ENCODE peak calls at places on chromosomes 3 and 15, in six cellular contexts. F is T-helper 2 cell; E is activated CD8-positive, alpha-beta memory T cell treated with anti-CD3 and anti-CD28 coated beads, Interleukin-2, amount 50 U/mL, for 48 hours; I is ELR; Z is amniotic stem cell; J is T-cell. M is an unnamed sample.

GRCh38 chr3:89690649-89691048 is 583.2 kb downstream of the EPHA3 start:
- DNase-seq in E (no peak), I (no peak), J (no peak), F (no peak), Z (no peak), M (no peak)

GRCh38 chr3:88742066-88742465 is 365.4 kb upstream of the EPHA3 start:
- DNase-seq in J (no peak), Z (no peak), E (no peak), I (no peak), F (no peak), M (no peak)

GRCh38 chr15:82554351-82554750 is 14.1 kb upstream of the RPS17 start:
- DNase-seq in F (no peak), J (no peak), I (no peak), Z (no peak), E (no peak), M (no peak)

GRCh38 chr3:185764168-185764988 is 60.5 kb downstream of the IGF2BP2 start:
- DNase-seq in I (peak; percentile 51), F (no peak), J (no peak), E (no peak), Z (no peak), M (peak; percentile 82)

GRCh38 chr3:58052373-58053273 is 44.4 kb downstream of the FLNB start:
- DNase-seq in F (no peak), Z (peak; percentile 79), E (peak; percentile 66), J (no peak), I (peak; percentile 97), M (peak; percentile 56)

GRCh38 chr15:66027268-66027806 is 158.0 kb downstream of the RAB11A start:
- DNase-seq in I (peak; percentile 50), F (no peak), E (no peak), Z (no peak), J (no peak), M (no peak)

GRCh38 chr15:31299588-31300207 is 26.9 kb upstream of the KLF13 start:
- DNase-seq in Z (no peak), I (peak; percentile 4), E (peak; percentile 37), J (no peak), F (no peak), M (no peak)

GRCh38 chr15:68561146-68561545 is 17.6 kb upstream of the CORO2B start:
- DNase-seq in J (no peak), E (peak; percentile 20), F (no peak), Z (no peak), I (no peak), M (no peak)

GRCh38 chr3:24004171-24004938 is 59.3 kb downstream of the NR1D2 start:
- DNase-seq in E (no peak), F (no peak), J (no peak), I (peak; percentile 10), Z (no peak), M (no peak)

GRCh38 chr3:12670789-12671450 is 7.0 kb upstream of the RAF1 start:
- DNase-seq in E (no peak), I (no peak), F (no peak), J (no peak), Z (no peak), M (no peak)

GRCh38 chr3:36305929-36306520 is 74.3 kb upstream of the STAC start:
- DNase-seq in J (no peak), Z (no peak), E (no peak), F (no peak), I (peak; percentile 41), M (no peak)

GRCh38 chr15:38202356-38202755 is 50.3 kb upstream of the SPRED1 start:
- DNase-seq in E (no peak), F (no peak), Z (no peak), J (no peak), I (peak; percentile 47), M (no peak)

GRCh38 chr15:83206971-83207621 is 527 bp downstream of the HDGFL3 start:
- DNase-seq in E (peak; percentile 62), F (no peak), Z (no peak), I (peak; percentile 51), J (no peak), M (peak; percentile 19)

GRCh38 chr15:57259511-57260143 is 116.7 kb upstream of the CGNL1 start:
- DNase-seq in E (no peak), J (no peak), I (no peak), Z (no peak), F (no peak), M (no peak)

GRCh38 chr3:45644063-45644462 is 45.1 kb upstream of the SACM1L start:
- DNase-seq in Z (peak; percentile 55), F (no peak), J (no peak), I (peak; percentile 81), E (no peak), M (no peak)

GRCh38 chr3:43861635-43862034 is 170.9 kb downstream of the ABHD5 start:
- DNase-seq in Z (no peak), E (no peak), F (no peak), J (no peak), I (no peak), M (no peak)

GRCh38 chr3:61830111-61830400 is 268.7 kb downstream of the PTPRG start:
- DNase-seq in F (no peak), E (no peak), Z (no peak), J (no peak), I (no peak), M (no peak)

GRCh38 chr3:192039593-192039992 is 578.6 kb downstream of the PYDC2 start:
- DNase-seq in I (no peak), E (no peak), F (no peak), J (no peak), Z (no peak), M (no peak)

GRCh38 chr3:185582236-185582635 is 3.9 kb upstream of the SENP2 start:
- DNase-seq in E (no peak), F (no peak), Z (no peak), I (no peak), J (no peak), M (no peak)

GRCh38 chr3:149023951-149024350 is 32.6 kb downstream of the GYG1 start:
- DNase-seq in I (peak; percentile 62), Z (no peak), E (no peak), J (no peak), F (no peak), M (no peak)

GRCh38 chr15:65561934-65562333 is 31.7 kb downstream of the HACD3 start:
- DNase-seq in E (no peak), J (no peak), Z (no peak), I (no peak), F (no peak), M (no peak)

GRCh38 chr3:182508896-182509295 is 284.4 kb upstream of the ATP11B start:
- DNase-seq in I (no peak), F (no peak), E (no peak), J (no peak), Z (no peak), M (no peak)

GRCh38 chr3:82261013-82261412 is 499.6 kb upstream of the GBE1 start:
- DNase-seq in F (no peak), J (no peak), I (no peak), Z (no peak), E (no peak), M (no peak)

GRCh38 chr3:110343376-110343775 is 728.2 kb upstream of the NECTIN3 start:
- DNase-seq in J (no peak), Z (no peak), I (peak; percentile 77), E (no peak), F (no peak), M (no peak)

GRCh38 chr3:42080452-42080872 is 10.7 kb upstream of the TRAK1 start:
- DNase-seq in F (no peak), I (peak; percentile 79), Z (peak; percentile 11), J (no peak), E (no peak), M (peak; percentile 82)

GRCh38 chr3:186931487-186932280 is 1.4 kb downstream of the ST6GAL1 start:
- DNase-seq in E (peak; percentile 87), Z (no peak), F (peak; percentile 17), I (peak; percentile 62), J (peak; percentile 63), M (peak; percentile 41)

GRCh38 chr15:90557147-90557546 is 27.4 kb downstream of the CRTC3 start:
- DNase-seq in E (no peak), F (no peak), J (no peak), Z (no peak), I (no peak), M (no peak)

GRCh38 chr3:158911586-158911985 is 109.7 kb downstream of the MFSD1 start:
- DNase-seq in E (no peak), F (no peak), Z (no peak), I (peak; percentile 26), J (no peak), M (no peak)

GRCh38 chr3:9430733-9431132 is 33.3 kb downstream of the SETD5 start:
- DNase-seq in F (no peak), E (no peak), J (no peak), Z (no peak), I (no peak), M (no peak)

GRCh38 chr3:58383476-58383875 is 50.2 kb downstream of the PDHB start:
- DNase-seq in I (peak; percentile 62), F (no peak), Z (no peak), J (no peak), E (no peak), M (peak; percentile 30)

GRCh38 chr3:108001457-108001856 is 89.4 kb downstream of the CD47 start:
- DNase-seq in J (no peak), I (peak; percentile 47), F (no peak), Z (no peak), E (no peak), M (no peak)